ENCODE peak calls at places on chromosomes 11 and 22, in nine cellular contexts. D, W, N, O, S, X, R, M and U are unnamed samples.

GRCh38 chr11:95652002-95652472 is 137.5 kb downstream of the FAM76B start:
- DNase-seq in D (no peak), W (no peak), N (no peak), O (no peak), S (no peak), X (no peak), R (no peak), M (no peak), U (no peak)

GRCh38 chr11:34053161-34053686 is 1.7 kb downstream of the CAPRIN1 start:
- DNase-seq in D (peak), W (peak), N (peak), O (peak), S (peak), X (peak), R (peak), M (peak), U (peak)

GRCh38 chr11:18347471-18348125 is 25.2 kb downstream of the GTF2H1 start:
- DNase-seq in D (no peak), W (no peak), N (no peak), O (no peak), S (peak), X (peak), R (no peak), M (no peak), U (peak)

GRCh38 chr22:24141586-24141985 is 39.7 kb upstream of the SUSD2 start:
- DNase-seq in D (no peak), W (no peak), N (no peak), O (no peak), S (peak), X (peak), R (peak), M (no peak), U (no peak)

GRCh38 chr11:124899376-124900145 is 1.9 kb upstream of the ROBO4 start:
- DNase-seq in D (peak), W (no peak), N (no peak), O (no peak), S (no peak), X (no peak), R (no peak), M (no peak), U (no peak)

GRCh38 chr11:16985297-16985696 is 28.9 kb downstream of the PLEKHA7 start:
- DNase-seq in D (peak), W (no peak), N (no peak), O (no peak), S (no peak), X (no peak), R (no peak), M (no peak), U (no peak)

GRCh38 chr11:102064316-102064715 is 17.1 kb downstream of the CFAP300 start:
- DNase-seq in D (no peak), W (no peak), N (no peak), O (no peak), S (no peak), X (no peak), R (no peak), M (no peak), U (no peak)

GRCh38 chr11:9005087-9005486 is 1.3 kb upstream of the NRIP3 start:
- DNase-seq in D (no peak), W (no peak), N (no peak), O (no peak), S (no peak), X (no peak), R (no peak), M (no peak), U (no peak)

GRCh38 chr11:6601041-6601461 is 2.4 kb downstream of the RRP8 start:
- DNase-seq in D (peak), W (no peak), N (no peak), O (no peak), S (no peak), X (no peak), R (no peak), M (no peak), U (no peak)

GRCh38 chr22:17205432-17205831 is 13.8 kb downstream of the ADA2 start:
- DNase-seq in D (no peak), W (no peak), N (no peak), O (peak), S (no peak), X (no peak), R (no peak), M (no peak), U (no peak)

GRCh38 chr22:38981005-38981658 is 1.0 kb upstream of the APOBEC3B start:
- DNase-seq in D (peak), W (no peak), N (peak), O (no peak), S (peak), X (peak), R (peak), M (no peak), U (no peak)

GRCh38 chr11:115869780-115870431 is 365.7 kb upstream of the CADM1 start:
- DNase-seq in D (no peak), W (no peak), N (peak), O (no peak), S (no peak), X (no peak), R (peak), M (no peak), U (no peak)

GRCh38 chr11:22432331-22433065 is 94.3 kb downstream of the SLC17A6 start:
- DNase-seq in D (peak), W (peak), N (peak), O (no peak), S (peak), X (no peak), R (peak), M (no peak), U (no peak)

GRCh38 chr11:79045018-79045787 is 395.6 kb downstream of the TENM4 start:
- DNase-seq in D (peak), W (no peak), N (no peak), O (no peak), S (no peak), X (no peak), R (no peak), M (no peak), U (no peak)

GRCh38 chr22:41242396-41243117 is 1.8 kb upstream of the CHADL start:
- DNase-seq in D (no peak), W (no peak), N (no peak), O (no peak), S (peak), X (no peak), R (no peak), M (no peak), U (no peak)

GRCh38 chr22:49296561-49296960 is 531.1 kb downstream of the BRD1 start:
- DNase-seq in D (peak), W (no peak), N (no peak), O (no peak), S (no peak), X (no peak), R (no peak), M (no peak), U (no peak)

GRCh38 chr11:46346886-46347636 is at the start of gene DGKZ:
- DNase-seq in D (peak), W (peak), N (peak), O (peak), S (peak), X (peak), R (peak), M (peak), U (peak)

GRCh38 chr22:37033605-37034430 is 14.3 kb downstream of the MPST start:
- DNase-seq in D (no peak), W (no peak), N (no peak), O (no peak), S (no peak), X (no peak), R (no peak), M (no peak), U (no peak)

GRCh38 chr11:96474263-96474662 is 84.5 kb downstream of the JRKL start:
- DNase-seq in D (no peak), W (no peak), N (no peak), O (no peak), S (no peak), X (no peak), R (no peak), M (no peak), U (no peak)

GRCh38 chr11:118902336-118903203 is 18.9 kb downstream of the CXCR5 start:
- DNase-seq in D (no peak), W (no peak), N (no peak), O (no peak), S (no peak), X (no peak), R (no peak), M (no peak), U (no peak)

GRCh38 chr22:23402275-23403151 is 177.6 kb downstream of the IGLL1 start:
- DNase-seq in D (peak), W (peak), N (peak), O (peak), S (peak), X (peak), R (peak), M (peak), U (no peak)

GRCh38 chr11:30487200-30487898 is 98.8 kb downstream of the MPPED2 start:
- DNase-seq in D (peak), W (no peak), N (no peak), O (peak), S (no peak), X (no peak), R (no peak), M (no peak), U (no peak)

GRCh38 chr11:21048626-21049025 is 379.2 kb downstream of the NELL1 start:
- DNase-seq in D (no peak), W (no peak), N (no peak), O (no peak), S (no peak), X (no peak), R (no peak), M (no peak), U (no peak)

GRCh38 chr11:79253280-79253679 is 187.6 kb downstream of the TENM4 start:
- DNase-seq in D (no peak), W (no peak), N (no peak), O (no peak), S (no peak), X (no peak), R (no peak), M (no peak), U (no peak)

GRCh38 chr11:119635776-119636175 is 93.2 kb downstream of the NECTIN1 start:
- DNase-seq in D (no peak), W (no peak), N (no peak), O (no peak), S (no peak), X (no peak), R (no peak), M (no peak), U (no peak)

GRCh38 chr11:134932761-134933160 is 520.7 kb upstream of the B3GAT1 start:
- DNase-seq in D (no peak), W (no peak), N (no peak), O (no peak), S (no peak), X (no peak), R (no peak), M (no peak), U (no peak)

GRCh38 chr11:24239016-24239720 is 257.7 kb upstream of the LUZP2 start:
- DNase-seq in D (no peak), W (no peak), N (no peak), O (no peak), S (peak), X (peak), R (no peak), M (no peak), U (peak)

GRCh38 chr11:40293655-40294342 is 1165.7 kb downstream of the LRRC4C start:
- DNase-seq in D (peak), W (peak), N (no peak), O (peak), S (peak), X (peak), R (peak), M (peak), U (peak)

GRCh38 chr11:12175694-12176241 is 65.4 kb downstream of the MICAL2 start:
- DNase-seq in D (no peak), W (no peak), N (no peak), O (no peak), S (peak), X (peak), R (peak), M (no peak), U (peak)

GRCh38 chr11:101128571-101129202 is 926 bp downstream of the PGR start:
- DNase-seq in D (no peak), W (no peak), N (peak), O (no peak), S (no peak), X (no peak), R (no peak), M (no peak), U (no peak)

GRCh38 chr11:26095340-26095739 is 236.6 kb upstream of the ANO3 start:
- DNase-seq in D (no peak), W (no peak), N (no peak), O (no peak), S (no peak), X (no peak), R (no peak), M (no peak), U (no peak)

GRCh38 chr11:124896821-124897391 is 759 bp downstream of the ROBO4 start:
- DNase-seq in D (peak), W (no peak), N (no peak), O (no peak), S (no peak), X (no peak), R (no peak), M (no peak), U (no peak)

GRCh38 chr22:19419464-19420178 is 11.9 kb downstream of the HIRA start:
- DNase-seq in D (no peak), W (peak), N (peak), O (peak), S (no peak), X (no peak), R (peak), M (peak), U (no peak)

GRCh38 chr11:125464671-125465070 is 31.4 kb downstream of the FEZ1 start:
- DNase-seq in D (no peak), W (no peak), N (no peak), O (no peak), S (no peak), X (no peak), R (no peak), M (no peak), U (no peak)

GRCh38 chr11:118606844-118607228 is 579 bp upstream of the PHLDB1 start:
- DNase-seq in D (no peak), W (no peak), N (no peak), O (no peak), S (no peak), X (no peak), R (no peak), M (no peak), U (no peak)